ENCODE peak calls at places on chromosomes 5 and 9, in nine cellular contexts. R, U, E, Y, X, H, S, F and W are unnamed samples.

GRCh38 chr5:120055858-120056257 is 408.2 kb upstream of the PRR16 start:
- DNase-seq in X (no peak), F (no peak), E (no peak), Y (peak; percentile 38), R (peak; percentile 65), S (peak; percentile 18), U (no peak), H (no peak), W (peak; percentile 43)

GRCh38 chr5:1772634-1773033 is 27.0 kb downstream of the MRPL36 start:
- DNase-seq in S (peak; percentile 51), F (no peak), E (no peak), U (peak; percentile 40), R (peak; percentile 48), Y (peak; percentile 56), X (no peak), H (no peak), W (no peak)

GRCh38 chr5:68762201-68762600 is 331.6 kb upstream of the SLC30A5 start:
- DNase-seq in Y (no peak), R (no peak), F (no peak), X (no peak), U (no peak), H (no peak), E (no peak), S (no peak), W (no peak)

GRCh38 chr9:110049699-110050450 is 158.1 kb downstream of the C9orf152 start:
- DNase-seq in H (no peak), U (peak; percentile 40), E (no peak), X (peak; percentile 35), Y (peak; percentile 65), F (no peak), R (no peak), S (peak; percentile 59), W (peak; percentile 42)

GRCh38 chr5:59496524-59497134 is 396.9 kb downstream of the PDE4D start:
- DNase-seq in U (peak; percentile 61), E (no peak), F (no peak), H (no peak), Y (peak; percentile 50), X (no peak), S (peak; percentile 71), R (no peak), W (no peak)

GRCh38 chr5:15790446-15791005 is 290.5 kb downstream of the FBXL7 start:
- DNase-seq in U (no peak), H (no peak), Y (no peak), F (no peak), E (no peak), S (no peak), R (no peak), X (no peak), W (peak; percentile 52)

GRCh38 chr9:13932472-13933267 is 381.3 kb downstream of the NFIB start:
- DNase-seq in Y (no peak), X (no peak), U (no peak), E (no peak), F (no peak), R (no peak), H (no peak), S (no peak), W (no peak)

GRCh38 chr5:181198905-181199519 is 6.0 kb downstream of the TRIM7 start:
- DNase-seq in R (no peak), F (no peak), U (no peak), E (no peak), X (no peak), H (no peak), Y (no peak), S (no peak), W (no peak)

GRCh38 chr5:115494570-115495289 is 49.8 kb downstream of the FEM1C start:
- DNase-seq in R (no peak), H (no peak), E (no peak), F (no peak), U (no peak), Y (no peak), X (no peak), S (no peak), W (peak; percentile 60)

GRCh38 chr9:83623634-83623991 is 670 bp downstream of the IDNK start:
- DNase-seq in S (no peak), E (no peak), F (no peak), U (no peak), R (no peak), H (no peak), Y (no peak), X (no peak), W (no peak)

GRCh38 chr5:61313960-61314681 is 17.9 kb upstream of the ZSWIM6 start:
- DNase-seq in H (no peak), F (peak; percentile 45), E (no peak), Y (peak; percentile 95), R (peak; percentile 89), S (no peak), X (peak; percentile 71), U (no peak), W (peak; percentile 99)

GRCh38 chr9:89576404-89576824 is 28.4 kb upstream of the GADD45G start:
- DNase-seq in H (no peak), R (no peak), U (no peak), E (peak; percentile 23), F (no peak), X (peak; percentile 22), Y (peak; percentile 40), S (no peak), W (peak; percentile 55)

GRCh38 chr9:36878986-36879982 is 154.8 kb downstream of the PAX5 start:
- DNase-seq in H (no peak), R (no peak), S (no peak), X (no peak), U (no peak), E (no peak), Y (no peak), F (no peak), W (no peak)

GRCh38 chr9:93827545-93828330 is 127.4 kb downstream of the BARX1 start:
- DNase-seq in U (peak; percentile 89), R (peak; percentile 37), E (no peak), H (peak; percentile 12), S (peak; percentile 82), F (no peak), Y (peak; percentile 69), X (peak; percentile 14), W (no peak)

GRCh38 chr5:147415663-147416062 is 94.2 kb downstream of the DPYSL3 start:
- DNase-seq in U (no peak), Y (peak; percentile 5), E (no peak), X (no peak), S (no peak), H (no peak), R (no peak), F (no peak), W (no peak)

GRCh38 chr5:72138943-72139467 is 31.7 kb downstream of the MAP1B start:
- DNase-seq in X (peak; percentile 81), E (no peak), H (no peak), Y (peak; percentile 68), S (no peak), F (no peak), R (peak; percentile 94), U (no peak), W (peak; percentile 87)

GRCh38 chr9:130287736-130288135 is 22.2 kb downstream of the HMCN2 start:
- DNase-seq in U (peak; percentile 46), E (no peak), R (no peak), X (no peak), Y (no peak), H (no peak), S (no peak), F (no peak), W (no peak)

GRCh38 chr5:108141676-108142075 is 240.2 kb downstream of the FBXL17 start:
- DNase-seq in E (no peak), F (no peak), S (no peak), X (no peak), R (peak; percentile 22), Y (no peak), U (no peak), H (no peak), W (no peak)

GRCh38 chr5:174045470-174046025 is at the start of gene NSG2:
- DNase-seq in S (peak; percentile 93), Y (peak; percentile 92), X (peak; percentile 60), F (no peak), H (peak; percentile 0), U (peak; percentile 97), R (peak; percentile 89), E (peak; percentile 93), W (peak; percentile 96)

GRCh38 chr9:94002316-94003140 is 47.4 kb upstream of the BARX1 start:
- DNase-seq in H (no peak), E (peak; percentile 90), R (peak; percentile 52), F (no peak), Y (peak; percentile 65), X (no peak), S (peak; percentile 68), U (peak; percentile 71), W (peak; percentile 68)

GRCh38 chr5:173618927-173619519 is 2.6 kb upstream of the BOD1 start:
- DNase-seq in S (peak; percentile 54), X (peak; percentile 38), F (peak; percentile 9), E (peak; percentile 75), H (no peak), U (peak; percentile 62), Y (peak; percentile 71), R (peak; percentile 49), W (peak; percentile 57)

GRCh38 chr5:59596586-59597348 is 296.8 kb downstream of the PDE4D start:
- DNase-seq in X (peak; percentile 41), R (no peak), H (no peak), F (no peak), U (no peak), S (no peak), E (no peak), Y (peak; percentile 52), W (peak; percentile 46)

GRCh38 chr5:71767661-71768060 is 48.6 kb downstream of the CARTPT start:
- DNase-seq in U (no peak), Y (no peak), E (no peak), F (no peak), H (no peak), S (no peak), R (no peak), X (no peak), W (no peak)

GRCh38 chr9:79195904-79196303 is 375.9 kb upstream of the TLE4 start:
- DNase-seq in S (no peak), X (no peak), U (no peak), R (peak; percentile 55), Y (no peak), F (no peak), E (no peak), H (no peak), W (peak; percentile 26)

GRCh38 chr9:36718612-36719011 is 145.9 kb downstream of the MELK start:
- DNase-seq in R (no peak), E (no peak), X (no peak), H (no peak), F (no peak), S (no peak), U (no peak), Y (no peak), W (no peak)

GRCh38 chr9:88759374-88759773 is 224.4 kb downstream of the NXNL2 start:
- DNase-seq in R (no peak), X (no peak), H (no peak), S (no peak), E (no peak), U (no peak), Y (no peak), F (no peak), W (no peak)

GRCh38 chr5:34563269-34563668 is 92.9 kb upstream of the RAI14 start:
- DNase-seq in Y (no peak), E (no peak), U (no peak), H (no peak), F (no peak), S (no peak), X (no peak), R (no peak), W (no peak)

GRCh38 chr5:571791-572190 is 40.3 kb upstream of the CEP72 start:
- DNase-seq in H (no peak), E (peak; percentile 76), R (no peak), F (no peak), S (no peak), Y (no peak), X (no peak), U (no peak), W (no peak)

GRCh38 chr5:10724799-10725507 is 36.1 kb downstream of the DAP start:
- DNase-seq in H (no peak), U (no peak), E (peak; percentile 47), S (no peak), X (peak; percentile 55), R (peak; percentile 77), Y (no peak), F (no peak), W (peak; percentile 91)

GRCh38 chr5:144203750-144204596 is 33.3 kb downstream of the KCTD16 start:
- DNase-seq in E (peak; percentile 76), F (no peak), X (peak; percentile 37), R (peak; percentile 82), H (peak; percentile 7), Y (peak; percentile 70), S (peak; percentile 40), U (peak; percentile 32), W (peak; percentile 72)

GRCh38 chr5:73911761-73912393 is 285.9 kb downstream of the ARHGEF28 start:
- DNase-seq in S (no peak), X (no peak), Y (no peak), F (no peak), R (no peak), E (peak; percentile 81), H (no peak), U (no peak), W (no peak)